ENCODE peak calls at places on chromosomes 12 and 14, in nine cellular contexts. Y, H, F, W, S, V, Q, X and B are unnamed samples.
A peak's percentile ranks its signal among the peaks of the same experiment; 100 is the strongest.

GRCh38 chr12:52324068-52324444 is 2.9 kb upstream of the KRT83 start:
- DNase-seq in H (no peak), S (no peak), X (no peak), W (no peak), F (no peak), Y (no peak), Q (no peak), V (no peak), B (no peak)

GRCh38 chr12:76268267-76268666 is 79.9 kb downstream of the BBS10 start:
- DNase-seq in S (no peak), W (no peak), V (no peak), X (no peak), Q (no peak), F (no peak), Y (no peak), H (no peak), B (no peak)

GRCh38 chr12:113867258-113867657 is 98.9 kb downstream of the RBM19 start:
- DNase-seq in W (peak; percentile 68), H (peak; percentile 32), S (no peak), Q (no peak), F (peak; percentile 13), X (no peak), Y (peak; percentile 54), V (peak; percentile 60), B (no peak)

GRCh38 chr14:99715266-99716000 is 31.3 kb downstream of the CYP46A1 start:
- DNase-seq in Q (no peak), V (no peak), W (no peak), Y (no peak), H (no peak), X (no peak), S (no peak), F (no peak), B (no peak)

GRCh38 chr12:97167598-97167997 is 260.5 kb downstream of the NEDD1 start:
- DNase-seq in H (no peak), V (no peak), W (no peak), Q (no peak), S (no peak), X (no peak), F (no peak), Y (no peak), B (no peak)

GRCh38 chr12:39671898-39672875 is 52.6 kb upstream of the ABCD2 start:
- DNase-seq in S (no peak), Y (no peak), W (no peak), H (no peak), F (no peak), V (no peak), Q (no peak), X (no peak), B (no peak)

GRCh38 chr14:106875503-106875902 is 1349.1 kb downstream of the TMEM121 start:
- DNase-seq in X (no peak), W (no peak), F (no peak), Q (no peak), H (no peak), Y (no peak), S (no peak), V (no peak), B (no peak)

GRCh38 chr12:591167-591570 is 72.1 kb downstream of the NINJ2 start:
- DNase-seq in Q (no peak), Y (no peak), H (peak; percentile 59), X (no peak), S (no peak), W (peak; percentile 28), V (peak; percentile 63), F (no peak), B (no peak)

GRCh38 chr14:92647499-92648279 is 100.7 kb downstream of the LGMN start:
- DNase-seq in X (no peak), W (no peak), Y (no peak), H (no peak), Q (no peak), V (no peak), S (no peak), F (no peak), B (no peak)

GRCh38 chr12:84272324-84272723 is 640.3 kb downstream of the SLC6A15 start:
- DNase-seq in X (no peak), W (no peak), V (no peak), Q (no peak), S (no peak), H (no peak), Y (no peak), F (no peak), B (no peak)

GRCh38 chr12:13945236-13945635 is 36.2 kb downstream of the GRIN2B start:
- DNase-seq in Y (no peak), F (no peak), W (no peak), S (no peak), Q (no peak), V (no peak), H (no peak), X (no peak), B (no peak)

GRCh38 chr14:46550836-46551235 is 100.7 kb downstream of the RPL10L start:
- DNase-seq in F (no peak), Q (no peak), S (no peak), H (no peak), X (no peak), V (no peak), Y (no peak), W (no peak), B (no peak)

GRCh38 chr14:20302042-20302761 is 3.5 kb downstream of the TTC5 start:
- DNase-seq in Q (no peak), X (no peak), V (no peak), S (no peak), W (no peak), Y (no peak), F (no peak), H (peak; percentile 61), B (no peak)

GRCh38 chr12:109888179-109889020 is 8.1 kb upstream of the GLTP start:
- DNase-seq in V (no peak), H (no peak), Y (peak; percentile 66), Q (peak; percentile 80), W (no peak), F (no peak), X (peak; percentile 45), S (peak; percentile 88), B (peak; percentile 50)

GRCh38 chr14:89793367-89793716 is 161.2 kb downstream of the EFCAB11 start:
- DNase-seq in Q (no peak), S (no peak), X (no peak), W (no peak), F (no peak), V (no peak), Y (no peak), H (no peak), B (no peak)

GRCh38 chr14:46306267-46306666 is 345.3 kb downstream of the RPL10L start:
- DNase-seq in Y (no peak), F (no peak), S (no peak), V (no peak), W (peak; percentile 53), Q (no peak), H (no peak), X (no peak), B (no peak)

DNA sequence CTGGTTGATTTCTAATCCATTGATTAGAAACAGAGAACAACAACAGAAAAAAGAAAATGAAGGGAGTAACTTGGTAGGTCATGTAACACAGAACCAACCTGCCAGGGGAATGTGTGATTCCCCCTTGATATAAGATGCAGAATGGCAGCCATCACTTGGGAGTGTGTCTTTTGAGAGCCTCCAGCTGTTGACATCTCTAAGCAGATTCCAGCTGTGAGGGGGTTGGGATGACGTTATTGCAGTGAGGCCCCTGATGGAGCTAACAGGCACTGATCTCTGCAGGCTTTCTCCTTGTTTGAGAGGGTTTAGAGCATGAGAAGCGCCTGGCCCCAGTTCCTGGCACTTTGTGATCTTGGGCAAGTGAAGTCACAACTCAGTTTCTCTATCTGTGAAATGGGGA is 124.9 kb downstream of the PELI2 start:
- DNase-seq in Q (no peak), Y (no peak), V (no peak), W (peak; percentile 31), F (no peak), H (no peak), X (no peak), S (no peak), B (no peak)
- TF ChIP-seq REST in Q (no peak), Y (no peak), V (no peak), W (no peak), F (no peak), H (no peak), X (no peak), S (no peak), B (no peak)

GRCh38 chr12:50187084-50187900 is 20.1 kb upstream of the CERS5 start:
- DNase-seq in X (peak; percentile 47), S (no peak), H (no peak), Q (no peak), F (no peak), W (no peak), V (no peak), Y (no peak), B (no peak)
- TF ChIP-seq REST in X (no peak), S (no peak), H (no peak), Q (no peak), F (no peak), W (no peak), V (no peak), Y (no peak), B (no peak)

GRCh38 chr12:11573880-11574279 is 75.6 kb upstream of the ETV6 start:
- DNase-seq in Y (no peak), S (no peak), X (no peak), H (no peak), F (no peak), W (no peak), Q (no peak), V (no peak), B (no peak)

GRCh38 chr12:11580125-11580751 is 69.2 kb upstream of the ETV6 start:
- DNase-seq in W (no peak), Q (peak; percentile 73), X (peak; percentile 71), F (no peak), Y (no peak), S (no peak), H (no peak), V (no peak), B (no peak)

GRCh38 chr12:11577658-11578260 is 71.7 kb upstream of the ETV6 start:
- DNase-seq in S (no peak), V (no peak), W (peak; percentile 4), X (no peak), H (no peak), Q (no peak), Y (no peak), F (no peak), B (no peak)

GRCh38 chr12:11578461-11578993 is 70.9 kb upstream of the ETV6 start:
- DNase-seq in S (no peak), H (no peak), Q (no peak), F (no peak), Y (no peak), V (no peak), X (peak; percentile 80), W (no peak), B (no peak)

DNA sequence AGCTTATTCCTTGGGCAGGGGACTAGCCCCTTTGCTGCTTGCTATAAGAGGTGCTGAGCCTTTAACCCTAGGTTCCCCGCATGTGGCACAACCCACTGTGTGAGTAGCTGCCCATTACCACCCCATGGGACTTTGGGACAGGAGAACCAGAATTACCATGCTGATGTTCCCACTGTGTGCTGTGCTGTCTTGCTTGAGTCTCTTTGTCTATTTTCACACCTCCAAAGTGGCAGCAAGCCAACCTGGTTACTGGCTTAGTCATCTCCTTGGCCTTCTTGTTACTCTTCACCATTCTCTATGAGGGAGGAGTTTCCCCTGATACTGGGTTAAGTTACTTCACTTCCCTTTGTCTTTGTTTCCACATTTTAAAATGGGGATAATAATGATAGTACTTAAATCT is 73.4 kb upstream of the ETV6 start:
- DNase-seq in W (no peak), Y (no peak), S (no peak), X (peak; percentile 86), Q (no peak), V (no peak), H (no peak), F (no peak), B (no peak)
- TF ChIP-seq REST in W (no peak), Y (no peak), S (no peak), X (no peak), Q (no peak), V (no peak), H (no peak), F (no peak), B (no peak)

GRCh38 chr12:58566599-58566998 is 353.7 kb downstream of the LRIG3 start:
- DNase-seq in S (no peak), Y (no peak), Q (no peak), V (no peak), F (no peak), H (no peak), X (no peak), W (no peak), B (no peak)
- TF ChIP-seq REST in S (no peak), Y (no peak), Q (no peak), V (no peak), F (no peak), H (no peak), X (no peak), W (no peak), B (no peak)